ENCODE peak calls at places on chromosomes 5 and 9, in five cellular contexts. S, Y, N, X and H are unnamed samples.
A peak's percentile ranks its signal among the peaks of the same experiment; 100 is the strongest.

GRCh38 chr9:38018964-38019602 is 49.9 kb downstream of the SHB start:
- DNase-seq in S (no peak), Y (no peak), N (no peak), X (no peak), H (no peak)

GRCh38 chr5:6202615-6203365 is 175.6 kb downstream of the MED10 start:
- DNase-seq in S (no peak), Y (no peak), N (no peak), X (no peak), H (no peak)

GRCh38 chr9:22986556-22986955 is 539.9 kb downstream of the DMRTA1 start:
- DNase-seq in S (no peak), Y (no peak), N (no peak), X (no peak), H (no peak)

GRCh38 chr9:23291001-23291400 is 535.0 kb downstream of the ELAVL2 start:
- DNase-seq in S (no peak), Y (no peak), N (no peak), X (no peak), H (no peak)

GRCh38 chr5:117463836-117464235 is 889.2 kb upstream of the SEMA6A start:
- DNase-seq in S (no peak), Y (no peak), N (no peak), X (no peak), H (no peak)

GRCh38 chr5:141430332-141431113 is at the start of gene PCDHGA12:
- DNase-seq in S (no peak), Y (no peak), N (peak; percentile 84), X (no peak), H (peak; percentile 65)

GRCh38 chr5:42842860-42843641 is 31.4 kb upstream of the SELENOP start:
- DNase-seq in S (no peak), Y (no peak), N (no peak), X (no peak), H (no peak)

GRCh38 chr5:150801117-150801927 is 22.8 kb downstream of the SMIM3 start:
- DNase-seq in S (no peak), Y (no peak), N (peak; percentile 50), X (no peak), H (no peak)

GRCh38 chr9:33649463-33649862 is 125.4 kb downstream of the ANKRD18B start:
- DNase-seq in S (no peak), Y (no peak), N (no peak), X (no peak), H (no peak)

GRCh38 chr9:126152622-126153362 is 173.8 kb upstream of the MVB12B start:
- DNase-seq in S (no peak), Y (no peak), N (no peak), X (no peak), H (no peak)

GRCh38 chr9:133568186-133568585 is 33.7 kb downstream of the ADAMTSL2 start:
- DNase-seq in S (no peak), Y (no peak), N (no peak), X (no peak), H (no peak)

GRCh38 chr5:139561655-139562451 is 714 bp downstream of the UBE2D2 start:
- DNase-seq in S (no peak), Y (peak; percentile 60), N (no peak), X (no peak), H (no peak)

GRCh38 chr5:59193616-59194319 is 610.9 kb downstream of the RAB3C start:
- DNase-seq in S (no peak), Y (no peak), N (peak; percentile 67), X (no peak), H (peak; percentile 87)

GRCh38 chr5:109192027-109192426 is 217.7 kb downstream of the PJA2 start:
- DNase-seq in S (no peak), Y (no peak), N (no peak), X (no peak), H (no peak)

GRCh38 chr5:27403248-27403882 is 365.0 kb upstream of the CDH9 start:
- DNase-seq in S (no peak), Y (no peak), N (no peak), X (no peak), H (no peak)

GRCh38 chr9:130437011-130437784 is 7.6 kb upstream of the ASS1 start:
- DNase-seq in S (no peak), Y (no peak), N (no peak), X (no peak), H (no peak)

GRCh38 chr5:177369050-177369912 is 11.6 kb downstream of the RGS14 start:
- DNase-seq in S (no peak), Y (no peak), N (no peak), X (no peak), H (no peak)

GRCh38 chr9:125815568-125815967 is 68.4 kb downstream of the PBX3 start:
- DNase-seq in S (no peak), Y (no peak), N (no peak), X (no peak), H (no peak)

GRCh38 chr5:94031631-94032030 is 290.2 kb upstream of the POU5F2 start:
- DNase-seq in S (no peak), Y (no peak), N (peak; percentile 50), X (no peak), H (peak; percentile 60)

GRCh38 chr9:6922680-6923079 is 164.9 kb downstream of the KDM4C start:
- DNase-seq in S (no peak), Y (no peak), N (no peak), X (peak; percentile 39), H (no peak)

GRCh38 chr9:114518599-114519022 is 13.3 kb upstream of the WHRN start:
- DNase-seq in S (no peak), Y (no peak), N (no peak), X (no peak), H (no peak)

GRCh38 chr5:65663804-65664521 is 39.1 kb downstream of the SHLD3 start:
- DNase-seq in S (no peak), Y (no peak), N (no peak), X (no peak), H (no peak)

GRCh38 chr5:180333661-180334060 is 19.5 kb downstream of the GFPT2 start:
- DNase-seq in S (no peak), Y (no peak), N (no peak), X (no peak), H (no peak)

GRCh38 chr5:42948961-42949347 is 91.2 kb downstream of the ANXA2R start:
- DNase-seq in S (no peak), Y (no peak), N (no peak), X (no peak), H (no peak)

GRCh38 chr9:111599092-111599947 is at the start of gene PTGR1:
- DNase-seq in S (no peak), Y (peak; percentile 23), N (no peak), X (no peak), H (peak; percentile 47)

GRCh38 chr5:143248822-143249579 is 154.5 kb downstream of the NR3C1 start:
- DNase-seq in S (no peak), Y (no peak), N (peak; percentile 72), X (no peak), H (no peak)

GRCh38 chr9:93207326-93207814 is 23.4 kb downstream of the WNK2 start:
- DNase-seq in S (peak; percentile 10), Y (no peak), N (peak; percentile 65), X (peak; percentile 51), H (no peak)

GRCh38 chr5:31197183-31197582 is 3.7 kb downstream of the CDH6 start:
- DNase-seq in S (no peak), Y (no peak), N (no peak), X (no peak), H (no peak)

GRCh38 chr5:71482132-71482531 is 26.7 kb downstream of the BDP1 start:
- DNase-seq in S (no peak), Y (no peak), N (no peak), X (peak; percentile 56), H (no peak)

GRCh38 chr9:129150122-129150521 is 27.9 kb downstream of the IER5L start:
- DNase-seq in S (no peak), Y (no peak), N (no peak), X (no peak), H (no peak)